ENCODE peak calls at places on chromosomes 6 and 20, in eight cellular contexts. R is Right ventricle myocardium superior; P is cardiac muscle cell; D is activated naive CD4-positive, alpha-beta T cell; E is activated naive CD8-positive, alpha-beta T cell treated with anti-CD3 and anti-CD28 coated beads for 36 hours; I is nephron progenitor cell; B is HuH-7.5; C is stimulated activated CD8-positive, alpha-beta memory T cell treated with anti-CD3 and anti-CD28 coated beads, Interleukin-15, amount 100 ng/mL, for 24 hours. K is an unnamed sample.
A peak's percentile ranks its signal among the peaks of the same experiment; 100 is the strongest.

GRCh38 chr6:170436209-170436809 is 116.8 kb downstream of the PSMB1 start:
- DNase-seq in R (no peak), C (no peak), P (no peak), E (no peak), D (no peak), B (no peak), I (no peak), K (no peak)

GRCh38 chr6:161440299-161440698 is 166.4 kb upstream of the AGPAT4 start:
- DNase-seq in D (no peak), I (no peak), P (no peak), C (no peak), R (no peak), E (no peak), B (no peak), K (no peak)

GRCh38 chr6:106103728-106104109 is 17.6 kb downstream of the PRDM1 start:
- DNase-seq in E (peak; percentile 36), B (no peak), I (no peak), R (no peak), P (no peak), C (no peak), D (no peak), K (no peak)

GRCh38 chr6:168504366-168504765 is 63.4 kb downstream of the SMOC2 start:
- DNase-seq in E (no peak), C (no peak), B (no peak), R (no peak), D (no peak), P (no peak), I (no peak), K (no peak)

GRCh38 chr6:111681856-111682255 is 76.2 kb upstream of the TRAF3IP2 start:
- DNase-seq in I (no peak), R (no peak), P (no peak), C (no peak), D (no peak), B (no peak), E (no peak), K (no peak)

GRCh38 chr20:41203660-41204059 is 66.3 kb downstream of the PLCG1 start:
- DNase-seq in R (no peak), D (no peak), E (no peak), B (no peak), I (no peak), C (no peak), P (no peak), K (no peak)

GRCh38 chr6:47631248-47632196 is 66.9 kb upstream of the ADGRF4 start:
- DNase-seq in E (no peak), I (peak; percentile 8), B (no peak), C (no peak), D (no peak), R (no peak), P (peak; percentile 70), K (peak; percentile 50)

GRCh38 chr6:4667591-4667990 is 108.6 kb upstream of the CDYL start:
- DNase-seq in R (no peak), C (no peak), E (no peak), D (no peak), B (no peak), I (no peak), P (no peak), K (no peak)

GRCh38 chr20:64003970-64004725 is 23.2 kb downstream of the PRPF6 start:
- DNase-seq in E (no peak), D (no peak), C (no peak), R (no peak), I (no peak), P (no peak), B (no peak), K (no peak)

GRCh38 chr6:31378062-31378720 is 21.2 kb upstream of the HLA-B start:
- DNase-seq in R (no peak), E (no peak), D (no peak), I (no peak), P (no peak), C (no peak), B (no peak), K (no peak)

GRCh38 chr6:72649032-72649984 is 27.4 kb downstream of the KCNQ5 start:
- DNase-seq in E (peak; percentile 10), P (peak; percentile 86), R (no peak), I (no peak), B (no peak), D (no peak), C (no peak), K (no peak)